ENCODE peak calls at places on chromosomes 7 and 10, in four cellular contexts. One of them, this sample, is unnamed.

GRCh38 chr10:24952146-24952700 is at the start of gene PRTFDC1:
- DNase-seq in GM13977: peak
- DNase-seq in naive thymus-derived CD8-positive, alpha-beta T cell: peak
- DNase-seq in anterior cingulate cortex: peak
- DNase-seq in this sample: no peak

GRCh38 chr10:124249812-124250432 is 156.5 kb upstream of the CHST15 start:
- DNase-seq in GM13977: no peak
- DNase-seq in naive thymus-derived CD8-positive, alpha-beta T cell: no peak
- DNase-seq in anterior cingulate cortex: no peak
- DNase-seq in this sample: no peak

GRCh38 chr7:137458399-137458798 is 114.9 kb upstream of the PTN start:
- DNase-seq in GM13977: no peak
- DNase-seq in naive thymus-derived CD8-positive, alpha-beta T cell: no peak
- DNase-seq in anterior cingulate cortex: no peak
- DNase-seq in this sample: no peak

GRCh38 chr7:10315881-10316280 is 657.8 kb upstream of the PHF14 start:
- DNase-seq in GM13977: no peak
- DNase-seq in naive thymus-derived CD8-positive, alpha-beta T cell: no peak
- DNase-seq in anterior cingulate cortex: no peak
- DNase-seq in this sample: no peak

GRCh38 chr7:106450716-106451115 is 165.9 kb upstream of the NAMPT start:
- DNase-seq in GM13977: no peak
- DNase-seq in naive thymus-derived CD8-positive, alpha-beta T cell: no peak
- DNase-seq in anterior cingulate cortex: no peak
- DNase-seq in this sample: no peak

GRCh38 chr10:108413954-108414353 is 1249.4 kb upstream of the SORCS1 start:
- DNase-seq in GM13977: no peak
- DNase-seq in naive thymus-derived CD8-positive, alpha-beta T cell: no peak
- DNase-seq in anterior cingulate cortex: no peak
- DNase-seq in this sample: no peak

GRCh38 chr10:20598590-20598989 is 298.5 kb downstream of the NEBL start:
- DNase-seq in GM13977: no peak
- DNase-seq in naive thymus-derived CD8-positive, alpha-beta T cell: no peak
- DNase-seq in anterior cingulate cortex: peak
- DNase-seq in this sample: no peak

GRCh38 chr10:19332304-19332703 is 283.7 kb downstream of the MALRD1 start:
- DNase-seq in GM13977: no peak
- DNase-seq in naive thymus-derived CD8-positive, alpha-beta T cell: no peak
- DNase-seq in anterior cingulate cortex: no peak
- DNase-seq in this sample: no peak

GRCh38 chr10:16891375-16892313 is 74.4 kb upstream of the RSU1 start:
- DNase-seq in GM13977: no peak
- DNase-seq in naive thymus-derived CD8-positive, alpha-beta T cell: peak
- DNase-seq in anterior cingulate cortex: no peak
- DNase-seq in this sample: peak

GRCh38 chr10:47121336-47121735 is 178.7 kb upstream of the GDF10 start:
- DNase-seq in GM13977: no peak
- DNase-seq in naive thymus-derived CD8-positive, alpha-beta T cell: no peak
- DNase-seq in anterior cingulate cortex: no peak
- DNase-seq in this sample: no peak

GRCh38 chr7:40474790-40475680 is 340.2 kb downstream of the SUGCT start:
- DNase-seq in GM13977: peak
- DNase-seq in naive thymus-derived CD8-positive, alpha-beta T cell: no peak
- DNase-seq in anterior cingulate cortex: no peak
- DNase-seq in this sample: no peak

GRCh38 chr7:132076301-132077049 is 499.8 kb downstream of the PLXNA4 start:
- DNase-seq in GM13977: no peak
- DNase-seq in naive thymus-derived CD8-positive, alpha-beta T cell: no peak
- DNase-seq in anterior cingulate cortex: no peak
- DNase-seq in this sample: no peak

GRCh38 chr10:25018703-25019102 is 2.3 kb downstream of the THNSL1 start:
- DNase-seq in GM13977: no peak
- DNase-seq in naive thymus-derived CD8-positive, alpha-beta T cell: no peak
- DNase-seq in anterior cingulate cortex: no peak
- DNase-seq in this sample: no peak

GRCh38 chr7:66522518-66522917 is 106.2 kb upstream of the KCTD7 start:
- DNase-seq in GM13977: no peak
- DNase-seq in naive thymus-derived CD8-positive, alpha-beta T cell: no peak
- DNase-seq in anterior cingulate cortex: no peak
- DNase-seq in this sample: no peak

GRCh38 chr10:1672001-1672781 is 65.1 kb downstream of the ADARB2 start:
- DNase-seq in GM13977: no peak
- DNase-seq in naive thymus-derived CD8-positive, alpha-beta T cell: no peak
- DNase-seq in anterior cingulate cortex: no peak
- DNase-seq in this sample: no peak

GRCh38 chr7:24907311-24907886 is 72.6 kb downstream of the OSBPL3 start:
- DNase-seq in GM13977: no peak
- DNase-seq in naive thymus-derived CD8-positive, alpha-beta T cell: no peak
- DNase-seq in anterior cingulate cortex: no peak
- DNase-seq in this sample: peak

GRCh38 chr7:118478236-118478635 is 253.7 kb downstream of the ANKRD7 start:
- DNase-seq in GM13977: no peak
- DNase-seq in naive thymus-derived CD8-positive, alpha-beta T cell: no peak
- DNase-seq in anterior cingulate cortex: no peak
- DNase-seq in this sample: no peak

GRCh38 chr10:61406282-61406681 is 46.9 kb downstream of the TMEM26 start:
- DNase-seq in GM13977: no peak
- DNase-seq in naive thymus-derived CD8-positive, alpha-beta T cell: no peak
- DNase-seq in anterior cingulate cortex: no peak
- DNase-seq in this sample: no peak

GRCh38 chr7:87345962-87346371 is 503 bp downstream of the CROT start:
- DNase-seq in GM13977: peak
- DNase-seq in naive thymus-derived CD8-positive, alpha-beta T cell: no peak
- DNase-seq in anterior cingulate cortex: no peak
- DNase-seq in this sample: no peak

This sample was measured in Panc1.